ENCODE peak calls at places on chromosomes 5 and 9, in six cellular contexts. D is K562, S is A549, J is IMR-90, B is HepG2, O is GM12878. M is an unnamed sample.

GRCh38 chr5:76270214-76270613 is 132.9 kb upstream of the IQGAP2 start:
- DNase-seq in D (no peak), S (peak), J (peak), B (no peak), O (no peak), M (no peak)

GRCh38 chr5:74517700-74518099 is 122.8 kb downstream of the ENC1 start:
- DNase-seq in D (no peak), S (no peak), J (peak), B (no peak), O (no peak), M (no peak)

GRCh38 chr5:78747703-78748359 is 99.3 kb upstream of the LHFPL2 start:
- DNase-seq in D (no peak), S (no peak), J (peak), B (no peak), O (no peak), M (no peak)

GRCh38 chr5:169416583-169417196 is 115.8 kb upstream of the SLIT3 start:
- DNase-seq in D (no peak), S (no peak), J (peak), B (no peak), O (peak), M (no peak)

GRCh38 chr5:91266184-91266705 is 116.9 kb downstream of the ARRDC3 start:
- DNase-seq in D (peak), S (peak), J (peak), B (no peak), O (no peak), M (peak)

GRCh38 chr9:130692365-130692764 is 1.2 kb upstream of the EXOSC2 start:
- DNase-seq in D (no peak), S (no peak), J (no peak), B (no peak), O (no peak), M (peak)

GRCh38 chr5:156331845-156332244 is 4.9 kb downstream of the SGCD start:
- DNase-seq in D (no peak), S (no peak), J (no peak), B (no peak), O (no peak), M (no peak)

GRCh38 chr9:6133346-6134063 is 82.1 kb upstream of the IL33 start:
- DNase-seq in D (no peak), S (no peak), J (no peak), B (no peak), O (peak), M (no peak)

GRCh38 chr9:2257530-2257929 is 242.4 kb downstream of the SMARCA2 start:
- DNase-seq in D (no peak), S (no peak), J (no peak), B (no peak), O (no peak), M (no peak)

GRCh38 chr5:132854301-132854700 is 12.0 kb downstream of the GDF9 start:
- DNase-seq in D (no peak), S (no peak), J (peak), B (no peak), O (no peak), M (peak)

GRCh38 chr5:164688437-164688836 is 1183.0 kb downstream of the MAT2B start:
- DNase-seq in D (no peak), S (no peak), J (no peak), B (no peak), O (no peak), M (no peak)

GRCh38 chr9:112755059-112755458 is 4.5 kb downstream of the SNX30 start:
- DNase-seq in D (no peak), S (no peak), J (peak), B (no peak), O (no peak), M (no peak)

GRCh38 chr9:116318463-116319271 is 165.1 kb downstream of the PAPPA start:
- DNase-seq in D (peak), S (no peak), J (peak), B (no peak), O (no peak), M (no peak)

GRCh38 chr5:2901511-2901910 is 150.0 kb upstream of the IRX2 start:
- DNase-seq in D (no peak), S (no peak), J (no peak), B (no peak), O (no peak), M (no peak)

GRCh38 chr9:134437417-134438203 is 111.4 kb downstream of the RXRA start:
- DNase-seq in D (no peak), S (no peak), J (no peak), B (no peak), O (no peak), M (no peak)

GRCh38 chr5:103256178-103256577 is 2.4 kb upstream of the MACIR start:
- DNase-seq in D (no peak), S (no peak), J (no peak), B (peak), O (no peak), M (no peak)

GRCh38 chr5:177372910-177373309 is 11.3 kb upstream of the SLC34A1 start:
- DNase-seq in D (no peak), S (no peak), J (no peak), B (no peak), O (no peak), M (no peak)

GRCh38 chr5:97297063-97297715 is 114.1 kb upstream of the RIOK2 start:
- DNase-seq in D (peak), S (no peak), J (peak), B (peak), O (peak), M (peak)

GRCh38 chr9:36118706-36119105 is 17.8 kb upstream of the GLIPR2 start:
- DNase-seq in D (no peak), S (no peak), J (peak), B (no peak), O (no peak), M (no peak)

GRCh38 chr5:470961-471749 is 28.2 kb downstream of the EXOC3 start:
- DNase-seq in D (no peak), S (no peak), J (no peak), B (no peak), O (no peak), M (no peak)

GRCh38 chr5:7813576-7813975 is 37.4 kb downstream of the CFAP90 start:
- DNase-seq in D (no peak), S (no peak), J (no peak), B (no peak), O (no peak), M (no peak)

GRCh38 chr5:170751631-170752030 is 31.9 kb upstream of the GABRP start:
- DNase-seq in D (no peak), S (no peak), J (no peak), B (no peak), O (no peak), M (peak)

GRCh38 chr5:142869883-142870282 is 99.7 kb downstream of the ARHGAP26 start:
- DNase-seq in D (no peak), S (no peak), J (peak), B (no peak), O (no peak), M (no peak)

GRCh38 chr5:101160002-101160401 is 256.9 kb upstream of the ST8SIA4 start:
- DNase-seq in D (no peak), S (no peak), J (no peak), B (no peak), O (no peak), M (no peak)

GRCh38 chr5:74201334-74202081 is 439.0 kb downstream of the ENC1 start:
- DNase-seq in D (no peak), S (no peak), J (peak), B (no peak), O (peak), M (no peak)

GRCh38 chr5:130034872-130035271 is 130.6 kb downstream of the CHSY3 start:
- DNase-seq in D (no peak), S (no peak), J (peak), B (no peak), O (no peak), M (no peak)
- TF ChIP-seq SMC3 in D (no peak), S (no peak), J (no peak), B (no peak), O (no peak), M (no peak)

GRCh38 chr5:129973716-129974426 is 69.6 kb downstream of the CHSY3 start:
- DNase-seq in D (no peak), S (no peak), J (peak), B (no peak), O (no peak), M (no peak)
- TF ChIP-seq SMC3 in D (no peak), S (no peak), J (no peak), B (no peak), O (no peak), M (no peak)

GRCh38 chr9:104784098-104784497 is 20.2 kb downstream of the NIPSNAP3B start:
- DNase-seq in D (no peak), S (no peak), J (no peak), B (no peak), O (no peak), M (no peak)

GRCh38 chr9:104787306-104788015 is 23.5 kb downstream of the NIPSNAP3B start:
- DNase-seq in D (no peak), S (no peak), J (no peak), B (no peak), O (no peak), M (no peak)

GRCh38 chr9:104783588-104783987 is 19.7 kb downstream of the NIPSNAP3B start:
- DNase-seq in D (no peak), S (no peak), J (no peak), B (no peak), O (no peak), M (no peak)

GRCh38 chr9:104794070-104794469 is 30.1 kb downstream of the NIPSNAP3B start:
- DNase-seq in D (no peak), S (no peak), J (no peak), B (no peak), O (no peak), M (no peak)

GRCh38 chr9:104788251-104788650 is 24.3 kb downstream of the NIPSNAP3B start:
- DNase-seq in D (no peak), S (no peak), J (no peak), B (no peak), O (no peak), M (no peak)
- TF ChIP-seq SMC3 in D (no peak), S (no peak), J (no peak), B (no peak), O (no peak), M (no peak)

GRCh38 chr9:89165880-89166279 is 12.7 kb downstream of the SHC3 start:
- DNase-seq in D (no peak), S (no peak), J (no peak), B (no peak), O (no peak), M (no peak)
- TF ChIP-seq SMC3 in D (no peak), S (no peak), J (no peak), B (no peak), O (no peak), M (no peak)

GRCh38 chr9:26326473-26327044 is 566.0 kb downstream of the CAAP1 start:
- DNase-seq in D (no peak), S (peak), J (peak), B (peak), O (peak), M (peak)
- TF ChIP-seq SMC3 in D (no peak), S (peak), J (peak), B (peak), O (peak), M (peak)

GRCh38 chr9:23638837-23639426 is 187.1 kb downstream of the ELAVL2 start:
- DNase-seq in D (no peak), S (no peak), J (no peak), B (no peak), O (no peak), M (no peak)
- TF ChIP-seq SMC3 in D (no peak), S (no peak), J (no peak), B (no peak), O (no peak), M (no peak)

DNA sequence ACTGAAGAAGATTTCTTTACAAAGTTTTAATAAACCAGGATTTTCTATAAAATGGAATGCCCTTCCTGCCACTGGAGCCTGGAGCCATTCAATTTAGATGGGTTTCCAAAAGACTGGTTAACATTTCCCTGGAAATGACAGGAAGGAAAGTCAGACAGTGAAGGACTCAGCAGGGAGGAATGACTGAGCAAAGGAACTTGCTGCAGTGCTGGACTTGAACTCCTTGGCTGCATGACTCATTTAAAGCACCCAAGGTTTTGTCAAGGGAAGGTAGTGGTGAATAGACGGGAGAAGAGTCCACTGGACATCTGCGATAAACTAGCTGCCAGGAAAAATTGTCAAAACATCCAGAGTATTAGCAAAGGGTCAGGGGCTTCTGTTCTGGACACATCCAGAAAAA is 163.8 kb upstream of the SLC28A3 start:
- DNase-seq in D (no peak), S (no peak), J (no peak), B (no peak), O (no peak), M (no peak)
- TF ChIP-seq SMC3 in D (no peak), S (no peak), J (no peak), B (no peak), O (no peak), M (no peak)

GRCh38 chr5:139671096-139671841 is 23.1 kb downstream of the CXXC5 start:
- DNase-seq in D (no peak), S (no peak), J (no peak), B (no peak), O (no peak), M (no peak)
- TF ChIP-seq SMC3 in D (no peak), S (no peak), J (no peak), B (no peak), O (no peak), M (no peak)

GRCh38 chr5:39437469-39437868 is 12.7 kb upstream of the DAB2 start:
- DNase-seq in D (no peak), S (no peak), J (no peak), B (peak), O (no peak), M (no peak)
- TF ChIP-seq SMC3 in D (no peak), S (no peak), J (no peak), B (no peak), O (no peak), M (no peak)